ENCODE peak calls at places on chromosomes 3 and 15, in seven cellular contexts. V is COR-L47; E is NCI-H446; B is activated T-cell treated with anti-CD3 and anti-CD28 coated beads, Interleukin-2, amount 50 U/mL, for 72 hours; D is stimulated activated CD4-positive, alpha-beta T cell treated with anti-CD3 and anti-CD28 coated beads, Interleukin-15, amount 100 ng/mL, for 1 hour; M is NCI-H524; P is GM20000. S is an unnamed sample.

GRCh38 chr15:38714309-38715072 is 149.9 kb upstream of the RASGRP1 start:
- DNase-seq in V (no peak), E (no peak), B (no peak), D (no peak), M (no peak), P (no peak), S (no peak)

GRCh38 chr3:108565506-108565905 is 23.7 kb downstream of the CIP2A start:
- DNase-seq in V (no peak), E (no peak), B (no peak), D (no peak), M (no peak), P (no peak), S (no peak)

GRCh38 chr3:46846624-46847542 is 16.4 kb downstream of the MYL3 start:
- DNase-seq in V (no peak), E (no peak), B (no peak), D (no peak), M (no peak), P (no peak), S (no peak)

GRCh38 chr15:51649659-51650521 is 27.3 kb upstream of the DMXL2 start:
- DNase-seq in V (peak), E (peak), B (peak), D (peak), M (peak), P (peak), S (peak)

GRCh38 chr3:140599009-140599408 is 78.9 kb upstream of the TRIM42 start:
- DNase-seq in V (no peak), E (no peak), B (no peak), D (no peak), M (no peak), P (no peak), S (no peak)

GRCh38 chr3:20865811-20866210 is 679.8 kb upstream of the SGO1 start:
- DNase-seq in V (no peak), E (no peak), B (no peak), D (no peak), M (no peak), P (no peak), S (no peak)

GRCh38 chr3:9399746-9400145 is 2.3 kb downstream of the SETD5 start:
- DNase-seq in V (no peak), E (peak), B (no peak), D (no peak), M (peak), P (peak), S (peak)

GRCh38 chr15:31571676-31572075 is 245.0 kb downstream of the KLF13 start:
- DNase-seq in V (no peak), E (no peak), B (no peak), D (no peak), M (peak), P (no peak), S (peak)

GRCh38 chr3:137695351-137695750 is 68.8 kb upstream of the SOX14 start:
- DNase-seq in V (no peak), E (no peak), B (no peak), D (no peak), M (no peak), P (no peak), S (no peak)

GRCh38 chr3:66407281-66408218 is 93.3 kb downstream of the LRIG1 start:
- DNase-seq in V (peak), E (peak), B (peak), D (peak), M (peak), P (peak), S (peak)

GRCh38 chr15:77419050-77419835 is 661 bp downstream of the PEAK1 start:
- DNase-seq in V (peak), E (no peak), B (peak), D (peak), M (peak), P (peak), S (peak)

GRCh38 chr15:63502137-63502801 is 2.1 kb upstream of the USP3 start:
- DNase-seq in V (no peak), E (no peak), B (no peak), D (no peak), M (no peak), P (no peak), S (no peak)

GRCh38 chr15:82571722-82572222 is 31.5 kb upstream of the RPS17 start:
- DNase-seq in V (peak), E (peak), B (no peak), D (no peak), M (peak), P (no peak), S (no peak)

GRCh38 chr3:124858275-124858674 is 28.9 kb downstream of the ITGB5 start:
- DNase-seq in V (no peak), E (no peak), B (no peak), D (no peak), M (no peak), P (no peak), S (no peak)

GRCh38 chr3:159727506-159727905 is 261.1 kb upstream of the IL12A start:
- DNase-seq in V (no peak), E (no peak), B (no peak), D (no peak), M (no peak), P (no peak), S (no peak)

GRCh38 chr3:4047343-4047742 is 248.1 kb downstream of the LRRN1 start:
- DNase-seq in V (no peak), E (no peak), B (no peak), D (no peak), M (no peak), P (no peak), S (no peak)

GRCh38 chr3:33194303-33194702 is 24.3 kb downstream of the SUSD5 start:
- DNase-seq in V (no peak), E (no peak), B (no peak), D (no peak), M (no peak), P (no peak), S (no peak)

GRCh38 chr3:49004352-49005297 is 2.6 kb upstream of the WDR6 start:
- DNase-seq in V (no peak), E (no peak), B (no peak), D (no peak), M (no peak), P (no peak), S (no peak)

GRCh38 chr3:4986175-4986610 is 7.0 kb downstream of the BHLHE40 start:
- DNase-seq in V (no peak), E (no peak), B (no peak), D (no peak), M (peak), P (no peak), S (no peak)

GRCh38 chr3:69671082-69671952 is 67.9 kb upstream of the MITF start:
- DNase-seq in V (no peak), E (peak), B (peak), D (no peak), M (peak), P (peak), S (peak)

GRCh38 chr3:10315101-10315500 is 5.8 kb downstream of the SEC13 start:
- DNase-seq in V (no peak), E (no peak), B (no peak), D (no peak), M (no peak), P (no peak), S (no peak)

GRCh38 chr3:37138816-37139215 is 35.6 kb downstream of the LRRFIP2 start:
- DNase-seq in V (no peak), E (no peak), B (no peak), D (no peak), M (no peak), P (no peak), S (no peak)

GRCh38 chr3:181610083-181610972 is 101.4 kb upstream of the SOX2 start:
- DNase-seq in V (no peak), E (no peak), B (no peak), D (no peak), M (no peak), P (no peak), S (no peak)

GRCh38 chr3:44995142-44995770 is 19.2 kb downstream of the EXOSC7 start:
- DNase-seq in V (peak), E (peak), B (no peak), D (no peak), M (no peak), P (no peak), S (no peak)

GRCh38 chr3:168933614-168934013 is 729.9 kb downstream of the MECOM start:
- DNase-seq in V (no peak), E (no peak), B (no peak), D (no peak), M (no peak), P (no peak), S (no peak)

GRCh38 chr3:43214616-43215015 is 71.7 kb upstream of the SNRK start:
- DNase-seq in V (no peak), E (no peak), B (no peak), D (no peak), M (no peak), P (no peak), S (no peak)

GRCh38 chr3:74041068-74041675 is 416.4 kb upstream of the PDZRN3 start:
- DNase-seq in V (no peak), E (no peak), B (no peak), D (no peak), M (peak), P (no peak), S (peak)

GRCh38 chr3:67518196-67518595 is 136.2 kb downstream of the SUCLG2 start:
- DNase-seq in V (peak), E (peak), B (no peak), D (no peak), M (peak), P (no peak), S (no peak)